ENCODE peak calls at places on chromosomes 4 and X, in six cellular contexts. One of them, this sample, is unnamed.

GRCh38 chrX:104565791-104566687 is at the start of gene IL1RAPL2:
- DNase-seq in activated CD8-positive, alpha-beta T cell treated with anti-CD3 and anti-CD28 coated beads, Interleukin-2, amount 10 ng/mL, durations not matched to agents 7 days and 5 days: peak; percentile 21
- DNase-seq in naive thymus-derived CD8-positive, alpha-beta T cell: no peak
- DNase-seq in cerebellar cortex: peak; percentile 0
- DNase-seq in fibroblast of the conjunctiva: no peak
- DNase-seq in body of pancreas: peak; percentile 71
- DNase-seq in this sample: peak; percentile 38

GRCh38 chr4:82951196-82951595 is 50.7 kb downstream of the THAP9 start:
- DNase-seq in cerebellar cortex: no peak
- DNase-seq in naive thymus-derived CD8-positive, alpha-beta T cell: no peak
- DNase-seq in fibroblast of the conjunctiva: no peak
- DNase-seq in body of pancreas: no peak
- DNase-seq in activated CD8-positive, alpha-beta T cell treated with anti-CD3 and anti-CD28 coated beads, Interleukin-2, amount 10 ng/mL, durations not matched to agents 7 days and 5 days: no peak
- DNase-seq in this sample: no peak

GRCh38 chrX:146707781-146708180 is 101.8 kb upstream of the CXorf51B start:
- DNase-seq in activated CD8-positive, alpha-beta T cell treated with anti-CD3 and anti-CD28 coated beads, Interleukin-2, amount 10 ng/mL, durations not matched to agents 7 days and 5 days: no peak
- DNase-seq in naive thymus-derived CD8-positive, alpha-beta T cell: no peak
- DNase-seq in cerebellar cortex: no peak
- DNase-seq in body of pancreas: no peak
- DNase-seq in fibroblast of the conjunctiva: no peak
- DNase-seq in this sample: no peak

GRCh38 chr4:7950301-7951092 is 10.8 kb upstream of the AFAP1 start:
- DNase-seq in body of pancreas: no peak
- DNase-seq in cerebellar cortex: no peak
- DNase-seq in fibroblast of the conjunctiva: no peak
- DNase-seq in naive thymus-derived CD8-positive, alpha-beta T cell: no peak
- DNase-seq in activated CD8-positive, alpha-beta T cell treated with anti-CD3 and anti-CD28 coated beads, Interleukin-2, amount 10 ng/mL, durations not matched to agents 7 days and 5 days: no peak
- DNase-seq in this sample: no peak

GRCh38 chrX:68718443-68718820 is 71.0 kb downstream of the STARD8 start:
- DNase-seq in naive thymus-derived CD8-positive, alpha-beta T cell: no peak
- DNase-seq in cerebellar cortex: no peak
- DNase-seq in activated CD8-positive, alpha-beta T cell treated with anti-CD3 and anti-CD28 coated beads, Interleukin-2, amount 10 ng/mL, durations not matched to agents 7 days and 5 days: no peak
- DNase-seq in body of pancreas: no peak
- DNase-seq in fibroblast of the conjunctiva: no peak
- DNase-seq in this sample: no peak

GRCh38 chrX:110146521-110146920 is 143.6 kb downstream of the TMEM164 start:
- DNase-seq in cerebellar cortex: peak; percentile 37
- DNase-seq in naive thymus-derived CD8-positive, alpha-beta T cell: peak; percentile 5
- DNase-seq in fibroblast of the conjunctiva: peak; percentile 47
- DNase-seq in activated CD8-positive, alpha-beta T cell treated with anti-CD3 and anti-CD28 coated beads, Interleukin-2, amount 10 ng/mL, durations not matched to agents 7 days and 5 days: peak; percentile 48
- DNase-seq in body of pancreas: peak; percentile 32
- DNase-seq in this sample: peak; percentile 62

GRCh38 chrX:24148118-24148517 is 1.4 kb upstream of the ZFX start:
- DNase-seq in body of pancreas: no peak
- DNase-seq in activated CD8-positive, alpha-beta T cell treated with anti-CD3 and anti-CD28 coated beads, Interleukin-2, amount 10 ng/mL, durations not matched to agents 7 days and 5 days: no peak
- DNase-seq in fibroblast of the conjunctiva: no peak
- DNase-seq in cerebellar cortex: no peak
- DNase-seq in naive thymus-derived CD8-positive, alpha-beta T cell: no peak
- DNase-seq in this sample: no peak

GRCh38 chrX:768596-768995 is 138.0 kb downstream of the SHOX start:
- DNase-seq in activated CD8-positive, alpha-beta T cell treated with anti-CD3 and anti-CD28 coated beads, Interleukin-2, amount 10 ng/mL, durations not matched to agents 7 days and 5 days: no peak
- DNase-seq in fibroblast of the conjunctiva: no peak
- DNase-seq in body of pancreas: no peak
- DNase-seq in cerebellar cortex: no peak
- DNase-seq in naive thymus-derived CD8-positive, alpha-beta T cell: no peak
- DNase-seq in this sample: no peak

GRCh38 chrX:40755291-40756249 is 20.2 kb upstream of the MED14 start:
- DNase-seq in fibroblast of the conjunctiva: no peak
- DNase-seq in body of pancreas: peak; percentile 34
- DNase-seq in activated CD8-positive, alpha-beta T cell treated with anti-CD3 and anti-CD28 coated beads, Interleukin-2, amount 10 ng/mL, durations not matched to agents 7 days and 5 days: no peak
- DNase-seq in naive thymus-derived CD8-positive, alpha-beta T cell: no peak
- DNase-seq in cerebellar cortex: peak; percentile 75
- DNase-seq in this sample: no peak

GRCh38 chr4:107283587-107284559 is 247.8 kb upstream of the DKK2 start:
- DNase-seq in activated CD8-positive, alpha-beta T cell treated with anti-CD3 and anti-CD28 coated beads, Interleukin-2, amount 10 ng/mL, durations not matched to agents 7 days and 5 days: no peak
- DNase-seq in cerebellar cortex: no peak
- DNase-seq in fibroblast of the conjunctiva: peak; percentile 89
- DNase-seq in body of pancreas: no peak
- DNase-seq in naive thymus-derived CD8-positive, alpha-beta T cell: no peak
- DNase-seq in this sample: no peak

GRCh38 chrX:136209016-136209738 is 42.0 kb downstream of the MAP7D3 start:
- DNase-seq in body of pancreas: peak; percentile 54
- DNase-seq in cerebellar cortex: peak; percentile 45
- DNase-seq in fibroblast of the conjunctiva: no peak
- DNase-seq in activated CD8-positive, alpha-beta T cell treated with anti-CD3 and anti-CD28 coated beads, Interleukin-2, amount 10 ng/mL, durations not matched to agents 7 days and 5 days: peak; percentile 42
- DNase-seq in naive thymus-derived CD8-positive, alpha-beta T cell: peak; percentile 13
- DNase-seq in this sample: peak; percentile 42

GRCh38 chr4:54525602-54526001 is 132.2 kb upstream of the KIT start:
- DNase-seq in naive thymus-derived CD8-positive, alpha-beta T cell: no peak
- DNase-seq in cerebellar cortex: no peak
- DNase-seq in body of pancreas: no peak
- DNase-seq in fibroblast of the conjunctiva: peak; percentile 18
- DNase-seq in activated CD8-positive, alpha-beta T cell treated with anti-CD3 and anti-CD28 coated beads, Interleukin-2, amount 10 ng/mL, durations not matched to agents 7 days and 5 days: no peak
- DNase-seq in this sample: no peak

GRCh38 chr4:149409186-149410056 is 406.2 kb downstream of the IQCM start:
- DNase-seq in cerebellar cortex: peak; percentile 55
- DNase-seq in body of pancreas: no peak
- DNase-seq in naive thymus-derived CD8-positive, alpha-beta T cell: no peak
- DNase-seq in activated CD8-positive, alpha-beta T cell treated with anti-CD3 and anti-CD28 coated beads, Interleukin-2, amount 10 ng/mL, durations not matched to agents 7 days and 5 days: no peak
- DNase-seq in fibroblast of the conjunctiva: peak; percentile 74
- DNase-seq in this sample: no peak

GRCh38 chrX:39853417-39853816 is 244.3 kb downstream of the BCOR start:
- DNase-seq in activated CD8-positive, alpha-beta T cell treated with anti-CD3 and anti-CD28 coated beads, Interleukin-2, amount 10 ng/mL, durations not matched to agents 7 days and 5 days: no peak
- DNase-seq in body of pancreas: no peak
- DNase-seq in cerebellar cortex: no peak
- DNase-seq in naive thymus-derived CD8-positive, alpha-beta T cell: no peak
- DNase-seq in fibroblast of the conjunctiva: no peak
- DNase-seq in this sample: no peak

GRCh38 chrX:105882581-105883275 is 60.4 kb downstream of the NRK start:
- DNase-seq in body of pancreas: no peak
- DNase-seq in naive thymus-derived CD8-positive, alpha-beta T cell: no peak
- DNase-seq in cerebellar cortex: no peak
- DNase-seq in fibroblast of the conjunctiva: peak; percentile 10
- DNase-seq in activated CD8-positive, alpha-beta T cell treated with anti-CD3 and anti-CD28 coated beads, Interleukin-2, amount 10 ng/mL, durations not matched to agents 7 days and 5 days: no peak
- DNase-seq in this sample: no peak